ENCODE peak calls at places on chromosomes 6 and 20, in five cellular contexts. One of them, this sample, is unnamed.

GRCh38 chr20:48456361-48457184 is 371.2 kb downstream of the PREX1 start:
- DNase-seq in A549: no peak
- DNase-seq in psoas muscle: no peak
- DNase-seq in A673: no peak
- DNase-seq in left ventricle myocardium inferior: no peak
- DNase-seq in this sample: no peak

GRCh38 chr6:39839445-39839844 is 47.3 kb downstream of the DAAM2 start:
- DNase-seq in psoas muscle: no peak
- DNase-seq in A673: no peak
- DNase-seq in left ventricle myocardium inferior: no peak
- DNase-seq in A549: no peak
- DNase-seq in this sample: no peak

GRCh38 chr6:139748353-139749146 is 374.1 kb upstream of the CITED2 start:
- DNase-seq in A549: no peak
- DNase-seq in left ventricle myocardium inferior: no peak
- DNase-seq in A673: no peak
- DNase-seq in psoas muscle: no peak
- DNase-seq in this sample: no peak

GRCh38 chr20:63321148-63321831 is 28.3 kb downstream of the COL20A1 start:
- DNase-seq in A549: no peak
- DNase-seq in A673: no peak
- DNase-seq in psoas muscle: peak
- DNase-seq in left ventricle myocardium inferior: peak
- DNase-seq in this sample: peak

GRCh38 chr6:158410784-158411183 is 98.5 kb downstream of the TULP4 start:
- DNase-seq in psoas muscle: no peak
- DNase-seq in A673: no peak
- DNase-seq in A549: no peak
- DNase-seq in left ventricle myocardium inferior: no peak
- DNase-seq in this sample: no peak

GRCh38 chr6:23522751-23523527 is 603.1 kb upstream of the NRSN1 start:
- DNase-seq in psoas muscle: no peak
- DNase-seq in left ventricle myocardium inferior: no peak
- DNase-seq in A549: no peak
- DNase-seq in A673: no peak
- DNase-seq in this sample: no peak

GRCh38 chr6:44635486-44635885 is 248.0 kb downstream of the CDC5L start:
- DNase-seq in A673: no peak
- DNase-seq in A549: no peak
- DNase-seq in psoas muscle: no peak
- DNase-seq in left ventricle myocardium inferior: no peak
- DNase-seq in this sample: no peak

GRCh38 chr6:129893513-129894098 is 32.5 kb upstream of the TMEM244 start:
- DNase-seq in psoas muscle: no peak
- DNase-seq in A549: peak
- DNase-seq in left ventricle myocardium inferior: no peak
- DNase-seq in A673: peak
- DNase-seq in this sample: no peak

GRCh38 chr6:110196874-110197273 is 16.6 kb downstream of the CDC40 start:
- DNase-seq in psoas muscle: no peak
- DNase-seq in A673: no peak
- DNase-seq in A549: no peak
- DNase-seq in left ventricle myocardium inferior: no peak
- DNase-seq in this sample: no peak

GRCh38 chr6:138063726-138064125 is 43.5 kb downstream of the PERP start:
- DNase-seq in left ventricle myocardium inferior: no peak
- DNase-seq in A549: no peak
- DNase-seq in A673: no peak
- DNase-seq in psoas muscle: no peak
- DNase-seq in this sample: no peak

GRCh38 chr20:32040142-32040953 is 11.7 kb upstream of the HCK start:
- DNase-seq in left ventricle myocardium inferior: peak
- DNase-seq in psoas muscle: no peak
- DNase-seq in A673: no peak
- DNase-seq in A549: no peak
- DNase-seq in this sample: no peak

GRCh38 chr6:140774080-140774505 is 1358.6 kb upstream of the GJE1 start:
- DNase-seq in left ventricle myocardium inferior: no peak
- DNase-seq in A673: peak
- DNase-seq in psoas muscle: no peak
- DNase-seq in A549: no peak
- DNase-seq in this sample: no peak

GRCh38 chr6:37460805-37461204 is 27.8 kb downstream of the CMTR1 start:
- DNase-seq in psoas muscle: no peak
- DNase-seq in A549: no peak
- DNase-seq in left ventricle myocardium inferior: no peak
- DNase-seq in A673: no peak
- DNase-seq in this sample: no peak

GRCh38 chr20:4711511-4711910 is 10.2 kb upstream of the PRND start:
- DNase-seq in left ventricle myocardium inferior: no peak
- DNase-seq in A549: no peak
- DNase-seq in psoas muscle: no peak
- DNase-seq in A673: no peak
- DNase-seq in this sample: no peak

GRCh38 chr20:59242714-59243626 is 57.4 kb upstream of the EDN3 start:
- DNase-seq in psoas muscle: no peak
- DNase-seq in A549: no peak
- DNase-seq in A673: no peak
- DNase-seq in left ventricle myocardium inferior: no peak
- DNase-seq in this sample: no peak

GRCh38 chr6:35302604-35303218 is 5.1 kb downstream of the DEF6 start:
- DNase-seq in A673: no peak
- DNase-seq in A549: no peak
- DNase-seq in left ventricle myocardium inferior: peak
- DNase-seq in psoas muscle: peak
- DNase-seq in this sample: no peak

GRCh38 chr6:101392561-101393230 is 812 bp upstream of the GRIK2 start:
- DNase-seq in A549: no peak
- DNase-seq in psoas muscle: peak
- DNase-seq in A673: peak
- DNase-seq in left ventricle myocardium inferior: no peak
- DNase-seq in this sample: no peak

GRCh38 chr20:44961868-44962267 is 1.7 kb upstream of the TOMM34 start:
- DNase-seq in A673: peak
- DNase-seq in A549: no peak
- DNase-seq in psoas muscle: no peak
- DNase-seq in left ventricle myocardium inferior: no peak
- DNase-seq in this sample: no peak

GRCh38 chr6:121573466-121573865 is 138.0 kb downstream of the GJA1 start:
- DNase-seq in psoas muscle: no peak
- DNase-seq in left ventricle myocardium inferior: no peak
- DNase-seq in A673: no peak
- DNase-seq in A549: no peak
- DNase-seq in this sample: no peak

GRCh38 chr6:163738725-163739124 is 324.2 kb downstream of the QKI start:
- DNase-seq in psoas muscle: no peak
- DNase-seq in A673: no peak
- DNase-seq in A549: no peak
- DNase-seq in left ventricle myocardium inferior: no peak
- DNase-seq in this sample: no peak

GRCh38 chr20:2902818-2903217 is 29.5 kb downstream of the PTPRA start:
- DNase-seq in A549: no peak
- DNase-seq in left ventricle myocardium inferior: no peak
- DNase-seq in psoas muscle: no peak
- DNase-seq in A673: no peak
- DNase-seq in this sample: no peak

GRCh38 chr6:13914346-13914745 is 10.4 kb upstream of the RNF182 start:
- DNase-seq in psoas muscle: no peak
- DNase-seq in left ventricle myocardium inferior: no peak
- DNase-seq in A549: no peak
- DNase-seq in A673: no peak
- DNase-seq in this sample: no peak

GRCh38 chr6:153449279-153449678 is 318.2 kb upstream of the RGS17 start:
- DNase-seq in A673: no peak
- DNase-seq in A549: no peak
- DNase-seq in left ventricle myocardium inferior: no peak
- DNase-seq in psoas muscle: no peak
- DNase-seq in this sample: no peak

GRCh38 chr6:1820165-1820564 is 210.4 kb downstream of the FOXC1 start:
- DNase-seq in left ventricle myocardium inferior: no peak
- DNase-seq in A549: no peak
- DNase-seq in psoas muscle: no peak
- DNase-seq in A673: no peak
- DNase-seq in this sample: no peak

GRCh38 chr6:53828971-53829697 is 34.3 kb downstream of the LRRC1 start:
- DNase-seq in left ventricle myocardium inferior: no peak
- DNase-seq in A673: no peak
- DNase-seq in A549: no peak
- DNase-seq in psoas muscle: no peak
- DNase-seq in this sample: no peak

GRCh38 chr6:136955123-136955522 is 33.0 kb downstream of the SLC35D3 start:
- DNase-seq in A549: no peak
- DNase-seq in left ventricle myocardium inferior: no peak
- DNase-seq in A673: no peak
- DNase-seq in psoas muscle: no peak
- DNase-seq in this sample: no peak

GRCh38 chr6:136956590-136957573 is 34.8 kb downstream of the SLC35D3 start:
- DNase-seq in psoas muscle: no peak
- DNase-seq in left ventricle myocardium inferior: no peak
- DNase-seq in A673: peak
- DNase-seq in A549: no peak
- DNase-seq in this sample: no peak

GRCh38 chr6:136959471-136959891 is 37.4 kb downstream of the SLC35D3 start:
- DNase-seq in psoas muscle: no peak
- DNase-seq in left ventricle myocardium inferior: no peak
- DNase-seq in A673: no peak
- DNase-seq in A549: no peak
- DNase-seq in this sample: no peak

GRCh38 chr6:136961848-136962247 is 39.7 kb downstream of the SLC35D3 start:
- DNase-seq in psoas muscle: no peak
- DNase-seq in A673: no peak
- DNase-seq in A549: no peak
- DNase-seq in left ventricle myocardium inferior: no peak
- DNase-seq in this sample: no peak

GRCh38 chr6:136958168-136958567 is 36.1 kb downstream of the SLC35D3 start:
- DNase-seq in left ventricle myocardium inferior: no peak
- DNase-seq in psoas muscle: no peak
- DNase-seq in A549: no peak
- DNase-seq in A673: no peak
- DNase-seq in this sample: no peak
- H3K27ac ChIP-seq in left ventricle myocardium inferior: no peak
- H3K27ac ChIP-seq in psoas muscle: no peak
- H3K27ac ChIP-seq in A549: no peak
- H3K27ac ChIP-seq in A673: no peak
- H3K27ac ChIP-seq in this sample: no peak

DNA sequence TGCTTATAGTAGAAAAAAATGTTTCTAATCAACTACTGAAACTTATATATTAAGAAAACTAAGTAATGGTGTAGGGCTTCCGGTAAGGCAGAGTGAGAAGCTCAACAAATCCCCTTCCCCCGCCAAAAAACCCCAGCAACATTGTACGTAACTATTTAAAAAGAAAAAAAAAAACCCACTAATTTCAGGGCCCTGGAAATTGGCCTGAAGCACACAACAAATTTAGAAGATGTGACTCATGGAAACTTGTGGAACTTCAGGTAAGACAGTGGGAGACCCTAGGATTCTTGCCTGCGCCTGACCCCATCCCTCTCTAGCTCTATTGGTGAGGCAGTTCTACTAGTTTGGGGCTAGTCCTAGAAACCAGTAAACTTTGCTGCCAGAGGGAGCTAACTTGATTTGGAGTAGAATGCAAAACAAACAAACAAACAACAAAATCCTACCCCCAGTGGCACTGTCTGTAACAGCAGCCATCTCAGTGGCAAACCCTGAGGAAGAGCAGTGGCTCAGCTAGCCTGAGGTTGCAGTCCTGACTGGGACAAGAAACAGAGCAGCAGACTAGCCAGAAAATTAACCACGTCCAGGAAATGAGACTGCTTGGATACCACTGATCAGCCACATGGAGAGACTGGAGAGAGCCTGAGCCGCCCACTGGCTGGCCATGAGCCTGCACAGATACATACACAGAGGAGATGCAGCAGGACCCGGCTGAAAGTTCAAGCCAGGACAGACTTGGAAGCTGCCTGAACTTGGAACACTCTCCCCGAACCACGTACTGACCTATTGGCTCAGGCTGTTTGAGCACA is 135.1 kb downstream of the TBXT start:
- DNase-seq in psoas muscle: peak
- DNase-seq in left ventricle myocardium inferior: peak
- DNase-seq in A549: peak
- DNase-seq in A673: no peak
- DNase-seq in this sample: no peak
- H3K27ac ChIP-seq in psoas muscle: no peak
- H3K27ac ChIP-seq in left ventricle myocardium inferior: peak
- H3K27ac ChIP-seq in A549: peak
- H3K27ac ChIP-seq in A673: no peak
- H3K27ac ChIP-seq in this sample: peak

DNA sequence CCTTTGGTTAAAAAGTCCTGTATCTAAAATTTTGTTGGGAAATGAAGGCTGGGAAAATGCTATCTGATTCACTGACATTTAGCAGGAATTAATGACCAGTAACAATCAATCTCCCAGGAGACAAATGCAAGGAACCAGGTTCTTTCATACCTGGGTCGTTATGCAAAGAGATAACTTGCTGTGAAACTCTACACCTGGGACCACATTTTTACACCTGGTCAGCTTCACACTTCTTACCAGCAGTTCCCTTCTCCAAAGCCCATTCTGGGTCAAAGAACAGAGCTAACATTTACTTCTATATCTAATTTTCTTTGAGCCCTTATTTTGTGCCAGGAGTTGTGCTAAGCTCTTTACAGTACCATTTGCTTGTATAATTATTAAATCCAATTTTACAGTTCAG is 27.4 kb upstream of the STXBP5 start:
- DNase-seq in A549: no peak
- DNase-seq in psoas muscle: no peak
- DNase-seq in left ventricle myocardium inferior: no peak
- DNase-seq in A673: no peak
- DNase-seq in this sample: no peak
- H3K27ac ChIP-seq in A549: no peak
- H3K27ac ChIP-seq in psoas muscle: no peak
- H3K27ac ChIP-seq in left ventricle myocardium inferior: no peak
- H3K27ac ChIP-seq in A673: no peak
- H3K27ac ChIP-seq in this sample: no peak

DNA sequence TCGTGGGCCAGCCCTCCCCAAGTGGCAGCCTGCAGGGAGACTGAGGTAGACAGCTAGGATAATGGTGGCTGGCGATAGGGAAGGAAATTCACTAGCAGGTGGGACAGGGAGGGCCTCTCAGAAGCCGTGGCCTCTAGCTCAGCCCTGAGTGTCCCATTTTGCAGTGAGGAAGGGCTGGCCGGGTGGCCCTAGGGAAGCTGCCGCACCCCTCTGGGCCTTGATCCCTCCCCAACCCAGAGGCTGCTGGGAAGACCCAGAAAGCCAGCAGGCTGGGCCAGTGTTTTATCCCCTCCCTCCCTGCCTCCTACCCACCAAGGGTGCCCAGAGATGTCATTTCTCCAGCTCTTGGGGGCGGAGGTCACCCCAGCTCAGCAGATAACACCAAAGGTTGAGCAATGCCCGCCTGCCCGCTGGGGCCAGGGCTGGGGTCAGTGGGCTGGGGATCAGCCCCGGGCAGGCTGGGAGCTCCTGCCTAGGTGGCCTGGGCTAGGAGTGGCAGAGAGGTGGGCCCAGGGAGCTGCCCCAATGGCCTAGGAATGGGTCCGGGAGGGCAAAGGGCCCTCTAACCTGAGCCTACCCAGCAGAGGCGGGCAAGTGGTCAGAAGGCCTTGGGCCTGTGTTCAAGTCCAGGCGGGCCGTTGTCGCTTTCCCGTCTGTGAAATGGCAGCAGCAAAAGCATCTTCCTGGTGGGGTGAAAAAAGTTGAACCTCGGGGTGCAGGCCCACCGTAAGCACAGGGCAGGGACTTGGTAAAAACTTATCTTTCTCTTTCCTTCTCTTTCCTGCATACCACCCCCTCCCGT is 1.6 kb upstream of the CEBPB start:
- DNase-seq in psoas muscle: no peak
- DNase-seq in A549: peak
- DNase-seq in A673: no peak
- DNase-seq in left ventricle myocardium inferior: no peak
- DNase-seq in this sample: peak
- H3K27ac ChIP-seq in psoas muscle: peak
- H3K27ac ChIP-seq in A549: peak
- H3K27ac ChIP-seq in A673: peak
- H3K27ac ChIP-seq in left ventricle myocardium inferior: no peak
- H3K27ac ChIP-seq in this sample: peak